ENCODE peak calls at places on chromosomes 4 and X, in eight cellular contexts. Q, H, R, P, A, B, V and Y are unnamed samples.
A peak's percentile ranks its signal among the peaks of the same experiment; 100 is the strongest.

GRCh38 chr4:95020521-95020920 is 262.8 kb downstream of the BMPR1B start:
- DNase-seq in Q (no peak), H (no peak), R (no peak), P (no peak), A (no peak), B (no peak), V (no peak), Y (no peak)

GRCh38 chrX:16855363-16856075 is 14.6 kb downstream of the RBBP7 start:
- DNase-seq in Q (no peak), H (no peak), R (no peak), P (no peak), A (no peak), B (no peak), V (no peak), Y (no peak)

GRCh38 chr4:101232074-101232776 is 115.1 kb downstream of the PPP3CA start:
- DNase-seq in Q (peak; percentile 22), H (peak; percentile 67), R (no peak), P (no peak), A (no peak), B (no peak), V (no peak), Y (peak; percentile 13)

GRCh38 chr4:99817310-99817885 is 771 bp downstream of the DAPP1 start:
- DNase-seq in Q (no peak), H (peak; percentile 53), R (no peak), P (no peak), A (no peak), B (no peak), V (no peak), Y (no peak)

GRCh38 chr4:146522862-146523205 is 1.1 kb upstream of the SLC10A7 start:
- DNase-seq in Q (no peak), H (peak; percentile 24), R (no peak), P (no peak), A (no peak), B (no peak), V (no peak), Y (peak; percentile 26)

GRCh38 chr4:24886596-24886995 is 26.2 kb downstream of the CCDC149 start:
- DNase-seq in Q (no peak), H (no peak), R (no peak), P (no peak), A (no peak), B (no peak), V (no peak), Y (no peak)

GRCh38 chr4:25875281-25875745 is 12.5 kb upstream of the SEL1L3 start:
- DNase-seq in Q (no peak), H (no peak), R (no peak), P (no peak), A (no peak), B (no peak), V (no peak), Y (no peak)

GRCh38 chr4:3868146-3868840 is 102.1 kb downstream of the ADRA2C start:
- DNase-seq in Q (no peak), H (peak; percentile 23), R (no peak), P (no peak), A (peak; percentile 46), B (peak; percentile 87), V (no peak), Y (peak; percentile 65)

GRCh38 chrX:85922821-85923220 is 124.5 kb downstream of the CHM start:
- DNase-seq in Q (no peak), H (peak; percentile 69), R (no peak), P (no peak), A (no peak), B (no peak), V (no peak), Y (no peak)

GRCh38 chrX:125203379-125203736 is 116.3 kb upstream of the TEX13C start:
- DNase-seq in Q (no peak), H (no peak), R (no peak), P (no peak), A (no peak), B (peak; percentile 40), V (no peak), Y (no peak)

GRCh38 chrX:24759786-24760185 is 66.1 kb downstream of the POLA1 start:
- DNase-seq in Q (no peak), H (no peak), R (no peak), P (no peak), A (no peak), B (no peak), V (no peak), Y (no peak)

GRCh38 chr4:175419120-175419774 is 392.8 kb downstream of the GPM6A start:
- DNase-seq in Q (no peak), H (peak; percentile 90), R (no peak), P (no peak), A (no peak), B (no peak), V (no peak), Y (no peak)

GRCh38 chrX:124086411-124086810 is 124.9 kb downstream of the STAG2 start:
- DNase-seq in Q (no peak), H (no peak), R (no peak), P (no peak), A (no peak), B (no peak), V (peak; percentile 5), Y (no peak)

GRCh38 chr4:94939791-94940530 is 182.2 kb downstream of the BMPR1B start:
- DNase-seq in Q (no peak), H (peak; percentile 68), R (no peak), P (no peak), A (no peak), B (no peak), V (no peak), Y (peak; percentile 88)

GRCh38 chrX:150429577-150429976 is 66.5 kb downstream of the MAMLD1 start:
- DNase-seq in Q (no peak), H (peak; percentile 74), R (no peak), P (no peak), A (no peak), B (no peak), V (no peak), Y (no peak)

GRCh38 chrX:24025741-24026402 is 1.1 kb downstream of the KLHL15 start:
- DNase-seq in Q (no peak), H (peak; percentile 17), R (no peak), P (peak; percentile 25), A (no peak), B (no peak), V (no peak), Y (no peak)

GRCh38 chrX:133413218-133413925 is 1.9 kb downstream of the GPC4 start:
- DNase-seq in Q (no peak), H (no peak), R (peak; percentile 59), P (no peak), A (no peak), B (peak; percentile 45), V (no peak), Y (peak; percentile 5)

GRCh38 chr4:52947691-52948397 is 85.7 kb downstream of the RASL11B start:
- DNase-seq in Q (no peak), H (no peak), R (no peak), P (no peak), A (no peak), B (peak; percentile 73), V (no peak), Y (no peak)

GRCh38 chr4:111631157-111631999 is 513.9 kb upstream of the FAM241A start:
- DNase-seq in Q (no peak), H (peak; percentile 36), R (peak; percentile 7), P (no peak), A (no peak), B (peak; percentile 32), V (no peak), Y (peak; percentile 65)

GRCh38 chrX:86946569-86946968 is 571.0 kb upstream of the KLHL4 start:
- DNase-seq in Q (no peak), H (peak; percentile 43), R (no peak), P (no peak), A (peak; percentile 31), B (peak; percentile 64), V (no peak), Y (peak; percentile 12)

GRCh38 chr4:77022581-77023133 is 53.1 kb downstream of the CCNI start:
- DNase-seq in Q (no peak), H (no peak), R (no peak), P (no peak), A (peak; percentile 62), B (peak; percentile 80), V (no peak), Y (peak; percentile 93)

GRCh38 chrX:10512258-10512657 is 108.1 kb downstream of the MID1 start:
- DNase-seq in Q (no peak), H (peak; percentile 61), R (no peak), P (no peak), A (no peak), B (no peak), V (no peak), Y (no peak)

GRCh38 chrX:37854748-37855147 is 7.4 kb upstream of the DYNLT3 start:
- DNase-seq in Q (no peak), H (no peak), R (no peak), P (no peak), A (no peak), B (no peak), V (no peak), Y (no peak)

GRCh38 chrX:545488-545887 is 85.1 kb upstream of the SHOX start:
- DNase-seq in Q (no peak), H (no peak), R (no peak), P (no peak), A (no peak), B (peak; percentile 63), V (no peak), Y (no peak)

GRCh38 chrX:54810532-54810931 is 3.0 kb downstream of the MAGED2 start:
- DNase-seq in Q (no peak), H (no peak), R (no peak), P (no peak), A (no peak), B (no peak), V (no peak), Y (no peak)

GRCh38 chr4:186622788-186623464 is 67.6 kb upstream of the MTNR1A start:
- DNase-seq in Q (no peak), H (no peak), R (peak; percentile 61), P (no peak), A (no peak), B (no peak), V (no peak), Y (no peak)
- H3K27ac ChIP-seq in Q (no peak overlapping the region), H (no peak overlapping the region), R (no peak overlapping the region), P (no peak overlapping the region), A (peak overlapping the region; percentile 34), B (no peak overlapping the region), V (no peak overlapping the region), Y (no peak overlapping the region)

DNA sequence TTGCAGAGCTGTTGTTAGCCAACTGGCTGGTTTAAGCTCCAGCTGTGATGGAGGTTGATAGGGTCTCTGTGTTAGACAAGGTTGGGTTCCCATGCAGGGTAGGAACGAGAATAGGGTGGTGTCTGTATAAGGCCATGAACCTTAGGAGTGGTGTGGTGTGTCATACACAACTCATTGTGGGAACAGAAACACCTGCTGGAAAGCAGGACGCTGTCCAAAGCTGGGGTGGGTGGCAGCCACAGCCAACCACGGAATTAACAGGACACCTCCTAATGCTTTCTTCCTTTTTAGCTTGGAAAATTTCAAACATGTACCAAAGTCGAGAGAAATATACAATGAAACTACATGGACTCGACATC is 94.4 kb downstream of the ARHGAP10 start:
- DNase-seq in Q (no peak), H (peak; percentile 5), R (no peak), P (no peak), A (no peak), B (no peak), V (no peak), Y (peak; percentile 34)
- H3K4me1 ChIP-seq in Q (peaks cover 82% of the 10 kb centered on the region), H (peaks cover 28% of the 10 kb centered on the region), R (peaks cover 23% of the 10 kb centered on the region), P (no peaks in the 10 kb centered on the region), A (no peaks in the 10 kb centered on the region), B (peaks cover 29% of the 10 kb centered on the region), V (no peaks in the 10 kb centered on the region), Y (peaks cover 21% of the 10 kb centered on the region)

GRCh38 chrX:42941671-42942070 is 163.7 kb upstream of the PPP1R2C start:
- DNase-seq in Q (no peak), H (no peak), R (no peak), P (no peak), A (no peak), B (no peak), V (no peak), Y (no peak)
- H3K27ac ChIP-seq in Q (no peak overlapping the region), H (no peak overlapping the region), R (no peak overlapping the region), P (no peak overlapping the region), A (no peak overlapping the region), B (no peak overlapping the region), V (peak overlapping the region; percentile 45), Y (no peak overlapping the region)

GRCh38 chr4:123891901-123892300 is 495.3 kb downstream of the SPRY1 start:
- DNase-seq in Q (no peak), H (no peak), R (no peak), P (no peak), A (no peak), B (no peak), V (no peak), Y (no peak)
- H3K4me1 ChIP-seq in Q (peaks cover 36% of the 10 kb centered on the region), H (no peaks in the 10 kb centered on the region), R (peaks cover 2% of the 10 kb centered on the region), P (no peaks in the 10 kb centered on the region), A (no peaks in the 10 kb centered on the region), B (no peaks in the 10 kb centered on the region), V (no peaks in the 10 kb centered on the region), Y (peaks cover 22% of the 10 kb centered on the region)